ENCODE peak calls at places on chromosomes 6 and 20, in nine cellular contexts. One of them, this sample, is unnamed.
A peak's percentile ranks its signal among the peaks of the same experiment; 100 is the strongest.

GRCh38 chr20:13458860-13459451 is 179.8 kb downstream of the TASP1 start:
- DNase-seq in CD8-positive, alpha-beta memory T cell: no peak
- DNase-seq in CD8-positive, alpha-beta T cell: no peak
- DNase-seq in brain microvascular endothelial cell: peak; percentile 32
- DNase-seq in testis: peak; percentile 33
- DNase-seq in tibial artery: no peak
- DNase-seq in uterus: no peak
- DNase-seq in pancreas: no peak
- DNase-seq in naive thymus-derived CD4-positive, alpha-beta T cell: peak; percentile 7
- DNase-seq in this sample: peak; percentile 30

GRCh38 chr6:44057238-44057930 is 69.9 kb downstream of the MRPL14 start:
- DNase-seq in brain microvascular endothelial cell: no peak
- DNase-seq in tibial artery: no peak
- DNase-seq in CD8-positive, alpha-beta T cell: no peak
- DNase-seq in CD8-positive, alpha-beta memory T cell: no peak
- DNase-seq in uterus: no peak
- DNase-seq in naive thymus-derived CD4-positive, alpha-beta T cell: no peak
- DNase-seq in pancreas: no peak
- DNase-seq in testis: no peak
- DNase-seq in this sample: no peak

GRCh38 chr6:90000864-90001731 is 106.8 kb downstream of the GJA10 start:
- DNase-seq in brain microvascular endothelial cell: no peak
- DNase-seq in pancreas: no peak
- DNase-seq in CD8-positive, alpha-beta T cell: no peak
- DNase-seq in naive thymus-derived CD4-positive, alpha-beta T cell: no peak
- DNase-seq in testis: no peak
- DNase-seq in tibial artery: no peak
- DNase-seq in CD8-positive, alpha-beta memory T cell: no peak
- DNase-seq in uterus: no peak
- DNase-seq in this sample: peak; percentile 36

GRCh38 chr6:160093061-160093460 is 28.6 kb upstream of the SLC22A1 start:
- DNase-seq in brain microvascular endothelial cell: no peak
- DNase-seq in naive thymus-derived CD4-positive, alpha-beta T cell: no peak
- DNase-seq in CD8-positive, alpha-beta T cell: no peak
- DNase-seq in uterus: no peak
- DNase-seq in testis: no peak
- DNase-seq in pancreas: no peak
- DNase-seq in CD8-positive, alpha-beta memory T cell: no peak
- DNase-seq in tibial artery: no peak
- DNase-seq in this sample: no peak

GRCh38 chr6:100886078-100886477 is 4.9 kb upstream of the ASCC3 start:
- DNase-seq in tibial artery: no peak
- DNase-seq in pancreas: no peak
- DNase-seq in uterus: no peak
- DNase-seq in testis: no peak
- DNase-seq in CD8-positive, alpha-beta T cell: no peak
- DNase-seq in naive thymus-derived CD4-positive, alpha-beta T cell: no peak
- DNase-seq in brain microvascular endothelial cell: peak; percentile 21
- DNase-seq in CD8-positive, alpha-beta memory T cell: no peak
- DNase-seq in this sample: no peak

GRCh38 chr6:22132662-22133061 is 164.2 kb downstream of the PRL start:
- DNase-seq in naive thymus-derived CD4-positive, alpha-beta T cell: no peak
- DNase-seq in brain microvascular endothelial cell: no peak
- DNase-seq in pancreas: no peak
- DNase-seq in tibial artery: no peak
- DNase-seq in CD8-positive, alpha-beta T cell: no peak
- DNase-seq in CD8-positive, alpha-beta memory T cell: no peak
- DNase-seq in uterus: no peak
- DNase-seq in testis: no peak
- DNase-seq in this sample: no peak

GRCh38 chr6:27471365-27472115 is 1.4 kb downstream of the ZNF184 start:
- DNase-seq in CD8-positive, alpha-beta T cell: no peak
- DNase-seq in tibial artery: no peak
- DNase-seq in CD8-positive, alpha-beta memory T cell: no peak
- DNase-seq in uterus: no peak
- DNase-seq in naive thymus-derived CD4-positive, alpha-beta T cell: no peak
- DNase-seq in testis: no peak
- DNase-seq in brain microvascular endothelial cell: no peak
- DNase-seq in pancreas: no peak
- DNase-seq in this sample: no peak

GRCh38 chr20:51930775-51931174 is 128.5 kb upstream of the SALL4 start:
- DNase-seq in naive thymus-derived CD4-positive, alpha-beta T cell: no peak
- DNase-seq in brain microvascular endothelial cell: peak; percentile 88
- DNase-seq in uterus: no peak
- DNase-seq in testis: no peak
- DNase-seq in tibial artery: no peak
- DNase-seq in CD8-positive, alpha-beta T cell: no peak
- DNase-seq in pancreas: no peak
- DNase-seq in CD8-positive, alpha-beta memory T cell: no peak
- DNase-seq in this sample: peak; percentile 72

GRCh38 chr6:157089851-157090250 is 233.5 kb downstream of the TMEM242 start:
- DNase-seq in CD8-positive, alpha-beta memory T cell: no peak
- DNase-seq in brain microvascular endothelial cell: no peak
- DNase-seq in uterus: no peak
- DNase-seq in testis: no peak
- DNase-seq in pancreas: no peak
- DNase-seq in CD8-positive, alpha-beta T cell: no peak
- DNase-seq in naive thymus-derived CD4-positive, alpha-beta T cell: no peak
- DNase-seq in tibial artery: no peak
- DNase-seq in this sample: no peak

GRCh38 chr20:34538671-34539123 is 19.8 kb upstream of the MAP1LC3A start:
- DNase-seq in brain microvascular endothelial cell: peak; percentile 43
- DNase-seq in naive thymus-derived CD4-positive, alpha-beta T cell: peak; percentile 45
- DNase-seq in testis: peak; percentile 59
- DNase-seq in CD8-positive, alpha-beta memory T cell: peak; percentile 33
- DNase-seq in CD8-positive, alpha-beta T cell: peak; percentile 48
- DNase-seq in uterus: peak; percentile 31
- DNase-seq in pancreas: peak; percentile 24
- DNase-seq in tibial artery: peak; percentile 52
- DNase-seq in this sample: no peak

GRCh38 chr6:33428891-33429744 is 9.3 kb downstream of the SYNGAP1 start:
- DNase-seq in tibial artery: no peak
- DNase-seq in pancreas: no peak
- DNase-seq in CD8-positive, alpha-beta memory T cell: no peak
- DNase-seq in uterus: no peak
- DNase-seq in brain microvascular endothelial cell: no peak
- DNase-seq in naive thymus-derived CD4-positive, alpha-beta T cell: no peak
- DNase-seq in testis: no peak
- DNase-seq in CD8-positive, alpha-beta T cell: no peak
- DNase-seq in this sample: no peak

GRCh38 chr6:152207915-152208714 is 400.6 kb downstream of the ESR1 start:
- DNase-seq in brain microvascular endothelial cell: no peak
- DNase-seq in CD8-positive, alpha-beta T cell: no peak
- DNase-seq in naive thymus-derived CD4-positive, alpha-beta T cell: no peak
- DNase-seq in testis: no peak
- DNase-seq in pancreas: no peak
- DNase-seq in CD8-positive, alpha-beta memory T cell: no peak
- DNase-seq in uterus: no peak
- DNase-seq in tibial artery: no peak
- DNase-seq in this sample: no peak
- H3K36me3 ChIP-seq in brain microvascular endothelial cell: peaks cover 37% of the 10 kb centered on the region
- H3K36me3 ChIP-seq in CD8-positive, alpha-beta T cell: peaks cover 46% of the 10 kb centered on the region
- H3K36me3 ChIP-seq in naive thymus-derived CD4-positive, alpha-beta T cell: peaks cover 17% of the 10 kb centered on the region
- H3K36me3 ChIP-seq in testis: no peaks in the 10 kb centered on the region
- H3K36me3 ChIP-seq in pancreas: peaks cover 54% of the 10 kb centered on the region
- H3K36me3 ChIP-seq in CD8-positive, alpha-beta memory T cell: peaks cover 40% of the 10 kb centered on the region
- H3K36me3 ChIP-seq in uterus: no peaks in the 10 kb centered on the region
- H3K36me3 ChIP-seq in tibial artery: peaks cover 48% of the 10 kb centered on the region
- H3K36me3 ChIP-seq in this sample: peaks cover 1% of the 10 kb centered on the region

GRCh38 chr6:37022135-37022863 is 16.8 kb downstream of the FGD2 start:
- DNase-seq in CD8-positive, alpha-beta memory T cell: no peak
- DNase-seq in tibial artery: no peak
- DNase-seq in brain microvascular endothelial cell: no peak
- DNase-seq in uterus: no peak
- DNase-seq in pancreas: no peak
- DNase-seq in naive thymus-derived CD4-positive, alpha-beta T cell: no peak
- DNase-seq in testis: no peak
- DNase-seq in CD8-positive, alpha-beta T cell: no peak
- DNase-seq in this sample: no peak

GRCh38 chr6:37024665-37025337 is 19.3 kb downstream of the FGD2 start:
- DNase-seq in pancreas: no peak
- DNase-seq in brain microvascular endothelial cell: no peak
- DNase-seq in tibial artery: no peak
- DNase-seq in naive thymus-derived CD4-positive, alpha-beta T cell: no peak
- DNase-seq in CD8-positive, alpha-beta memory T cell: no peak
- DNase-seq in uterus: no peak
- DNase-seq in testis: no peak
- DNase-seq in CD8-positive, alpha-beta T cell: no peak
- DNase-seq in this sample: no peak

GRCh38 chr6:37027811-37028469 is 22.5 kb downstream of the FGD2 start:
- DNase-seq in naive thymus-derived CD4-positive, alpha-beta T cell: no peak
- DNase-seq in testis: no peak
- DNase-seq in brain microvascular endothelial cell: no peak
- DNase-seq in tibial artery: no peak
- DNase-seq in CD8-positive, alpha-beta memory T cell: no peak
- DNase-seq in CD8-positive, alpha-beta T cell: no peak
- DNase-seq in uterus: no peak
- DNase-seq in pancreas: no peak
- DNase-seq in this sample: no peak

GRCh38 chr6:37027036-37027720 is 21.7 kb downstream of the FGD2 start:
- DNase-seq in uterus: no peak
- DNase-seq in testis: no peak
- DNase-seq in naive thymus-derived CD4-positive, alpha-beta T cell: no peak
- DNase-seq in brain microvascular endothelial cell: no peak
- DNase-seq in CD8-positive, alpha-beta memory T cell: no peak
- DNase-seq in pancreas: no peak
- DNase-seq in CD8-positive, alpha-beta T cell: no peak
- DNase-seq in tibial artery: no peak
- DNase-seq in this sample: no peak

GRCh38 chr6:37025621-37026466 is 20.4 kb downstream of the FGD2 start:
- DNase-seq in testis: no peak
- DNase-seq in uterus: no peak
- DNase-seq in CD8-positive, alpha-beta T cell: no peak
- DNase-seq in CD8-positive, alpha-beta memory T cell: no peak
- DNase-seq in naive thymus-derived CD4-positive, alpha-beta T cell: no peak
- DNase-seq in brain microvascular endothelial cell: no peak
- DNase-seq in pancreas: no peak
- DNase-seq in tibial artery: no peak
- DNase-seq in this sample: no peak
- H3K36me3 ChIP-seq in testis: no peaks in the 10 kb centered on the region
- H3K36me3 ChIP-seq in uterus: no peaks in the 10 kb centered on the region
- H3K36me3 ChIP-seq in CD8-positive, alpha-beta T cell: no peaks in the 10 kb centered on the region
- H3K36me3 ChIP-seq in CD8-positive, alpha-beta memory T cell: no peaks in the 10 kb centered on the region
- H3K36me3 ChIP-seq in naive thymus-derived CD4-positive, alpha-beta T cell: no peaks in the 10 kb centered on the region
- H3K36me3 ChIP-seq in brain microvascular endothelial cell: no peaks in the 10 kb centered on the region
- H3K36me3 ChIP-seq in pancreas: no peaks in the 10 kb centered on the region
- H3K36me3 ChIP-seq in tibial artery: no peaks in the 10 kb centered on the region
- H3K36me3 ChIP-seq in this sample: no peaks in the 10 kb centered on the region

GRCh38 chr20:32138921-32139320 is 29.4 kb downstream of the TM9SF4 start:
- DNase-seq in CD8-positive, alpha-beta T cell: no peak
- DNase-seq in uterus: no peak
- DNase-seq in CD8-positive, alpha-beta memory T cell: no peak
- DNase-seq in pancreas: no peak
- DNase-seq in testis: no peak
- DNase-seq in naive thymus-derived CD4-positive, alpha-beta T cell: no peak
- DNase-seq in tibial artery: no peak
- DNase-seq in brain microvascular endothelial cell: no peak
- DNase-seq in this sample: no peak

GRCh38 chr20:32139947-32140346 is 30.4 kb downstream of the TM9SF4 start:
- DNase-seq in uterus: no peak
- DNase-seq in testis: no peak
- DNase-seq in tibial artery: no peak
- DNase-seq in CD8-positive, alpha-beta memory T cell: no peak
- DNase-seq in pancreas: no peak
- DNase-seq in CD8-positive, alpha-beta T cell: no peak
- DNase-seq in brain microvascular endothelial cell: no peak
- DNase-seq in naive thymus-derived CD4-positive, alpha-beta T cell: no peak
- DNase-seq in this sample: no peak

GRCh38 chr20:32142991-32143390 is 33.5 kb downstream of the TM9SF4 start:
- DNase-seq in pancreas: no peak
- DNase-seq in uterus: no peak
- DNase-seq in CD8-positive, alpha-beta memory T cell: no peak
- DNase-seq in CD8-positive, alpha-beta T cell: no peak
- DNase-seq in naive thymus-derived CD4-positive, alpha-beta T cell: no peak
- DNase-seq in testis: no peak
- DNase-seq in brain microvascular endothelial cell: no peak
- DNase-seq in tibial artery: no peak
- DNase-seq in this sample: no peak

GRCh38 chr20:32141465-32141980 is 32.0 kb downstream of the TM9SF4 start:
- DNase-seq in tibial artery: no peak
- DNase-seq in CD8-positive, alpha-beta memory T cell: no peak
- DNase-seq in uterus: no peak
- DNase-seq in CD8-positive, alpha-beta T cell: no peak
- DNase-seq in testis: no peak
- DNase-seq in brain microvascular endothelial cell: no peak
- DNase-seq in pancreas: no peak
- DNase-seq in naive thymus-derived CD4-positive, alpha-beta T cell: no peak
- DNase-seq in this sample: no peak

DNA sequence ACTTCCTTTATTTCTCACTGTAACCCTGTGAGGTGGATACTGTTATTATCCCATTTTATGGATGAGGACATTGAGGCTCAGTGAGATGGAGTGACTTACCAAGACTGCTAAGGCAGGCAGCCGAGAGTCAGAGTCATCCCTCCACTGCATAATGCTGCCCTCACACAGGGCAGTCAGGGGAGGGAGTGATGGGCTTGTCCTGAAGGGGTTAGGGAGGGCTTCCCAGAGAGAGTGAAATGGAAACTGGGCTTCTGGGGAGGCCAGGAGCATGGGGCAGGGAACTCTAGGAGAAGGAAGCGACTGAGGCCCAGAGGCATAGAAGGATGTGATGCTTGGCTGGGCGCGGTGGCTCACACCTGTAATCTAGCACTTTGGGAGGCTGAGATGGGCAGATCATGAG is 31.1 kb downstream of the TM9SF4 start:
- DNase-seq in naive thymus-derived CD4-positive, alpha-beta T cell: no peak
- DNase-seq in brain microvascular endothelial cell: no peak
- DNase-seq in uterus: no peak
- DNase-seq in testis: no peak
- DNase-seq in tibial artery: no peak
- DNase-seq in CD8-positive, alpha-beta T cell: no peak
- DNase-seq in CD8-positive, alpha-beta memory T cell: no peak
- DNase-seq in pancreas: no peak
- DNase-seq in this sample: no peak
- H3K36me3 ChIP-seq in naive thymus-derived CD4-positive, alpha-beta T cell: peaks cover 27% of the 10 kb centered on the region
- H3K36me3 ChIP-seq in brain microvascular endothelial cell: peaks cover 74% of the 10 kb centered on the region
- H3K36me3 ChIP-seq in uterus: no peaks in the 10 kb centered on the region
- H3K36me3 ChIP-seq in testis: no peaks in the 10 kb centered on the region
- H3K36me3 ChIP-seq in tibial artery: peaks cover 98% of the 10 kb centered on the region
- H3K36me3 ChIP-seq in CD8-positive, alpha-beta T cell: peaks cover 68% of the 10 kb centered on the region
- H3K36me3 ChIP-seq in CD8-positive, alpha-beta memory T cell: peaks cover 82% of the 10 kb centered on the region
- H3K36me3 ChIP-seq in pancreas: peaks cover 51% of the 10 kb centered on the region
- H3K36me3 ChIP-seq in this sample: peaks cover 44% of the 10 kb centered on the region

DNA sequence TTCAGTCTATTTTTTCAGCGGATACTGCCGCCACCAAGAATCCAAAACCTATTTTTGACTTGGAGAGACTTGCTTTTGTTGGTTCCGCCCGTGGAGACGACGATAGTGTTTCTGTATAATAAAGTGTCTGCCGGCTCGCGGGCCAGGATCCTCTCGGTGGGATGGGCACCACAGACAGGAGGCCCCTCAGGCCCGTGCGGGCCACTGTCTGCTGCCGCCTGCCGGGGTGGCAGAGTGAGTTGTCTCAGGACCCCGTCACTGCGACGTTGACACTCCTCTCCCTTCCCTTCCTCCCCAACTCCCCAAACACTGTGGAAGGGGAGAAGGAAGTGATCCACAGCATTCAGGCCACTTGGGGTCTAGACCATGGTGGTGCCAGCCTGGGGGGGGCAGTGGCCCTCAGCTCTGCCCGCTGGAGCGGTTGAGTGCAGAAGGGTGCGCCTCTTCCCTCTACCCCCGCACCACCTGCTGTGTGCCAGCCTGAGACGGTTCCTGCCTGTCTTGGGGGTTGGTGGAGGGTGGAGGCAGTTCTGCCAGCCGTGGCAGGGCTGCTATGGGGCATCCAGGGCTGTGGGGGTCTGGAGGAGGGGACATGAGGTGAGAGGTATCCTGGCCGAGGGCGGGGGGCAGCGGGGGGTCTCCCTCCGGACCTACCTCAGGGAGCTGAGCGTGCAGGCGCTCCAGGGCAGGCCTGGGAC is 17.5 kb downstream of the RBM38 start:
- DNase-seq in tibial artery: no peak
- DNase-seq in testis: no peak
- DNase-seq in CD8-positive, alpha-beta memory T cell: no peak
- DNase-seq in uterus: no peak
- DNase-seq in CD8-positive, alpha-beta T cell: peak; percentile 27
- DNase-seq in pancreas: no peak
- DNase-seq in brain microvascular endothelial cell: no peak
- DNase-seq in naive thymus-derived CD4-positive, alpha-beta T cell: peak; percentile 20
- DNase-seq in this sample: no peak
- H3K36me3 ChIP-seq in tibial artery: peaks cover 62% of the 10 kb centered on the region
- H3K36me3 ChIP-seq in testis: no peaks in the 10 kb centered on the region
- H3K36me3 ChIP-seq in CD8-positive, alpha-beta memory T cell: peaks cover 36% of the 10 kb centered on the region
- H3K36me3 ChIP-seq in uterus: no peaks in the 10 kb centered on the region
- H3K36me3 ChIP-seq in CD8-positive, alpha-beta T cell: peaks cover 59% of the 10 kb centered on the region
- H3K36me3 ChIP-seq in pancreas: peaks cover 15% of the 10 kb centered on the region
- H3K36me3 ChIP-seq in brain microvascular endothelial cell: peaks cover 2% of the 10 kb centered on the region
- H3K36me3 ChIP-seq in naive thymus-derived CD4-positive, alpha-beta T cell: peaks cover 36% of the 10 kb centered on the region
- H3K36me3 ChIP-seq in this sample: peaks cover 6% of the 10 kb centered on the region